ENCODE peak calls at places on chromosomes 1 and 21, in nine cellular contexts. Y is WTC11, L is keratinocyte, T is HFF-Myc, Z is neural progenitor cell, R is OCI-LY7, S is PC-3, C is upper lobe of right lung, I is neural crest cell. K is an unnamed sample.

GRCh38 chr1:235679644-235680043 is 30.1 kb upstream of the GNG4 start:
- DNase-seq in Y (no peak), L (no peak), T (no peak), Z (no peak), R (no peak), S (no peak), C (no peak), I (no peak), K (no peak)

GRCh38 chr1:184283999-184284398 is 102.8 kb upstream of the C1orf21 start:
- DNase-seq in Y (no peak), L (no peak), T (no peak), Z (no peak), R (no peak), S (no peak), C (no peak), I (no peak), K (peak)

GRCh38 chr1:181094813-181095212 is 6.3 kb downstream of the IER5 start:
- DNase-seq in Y (no peak), L (no peak), T (no peak), Z (peak), R (no peak), S (no peak), C (no peak), I (no peak), K (peak)

GRCh38 chr1:33349778-33350610 is 29.1 kb upstream of the A3GALT2 start:
- DNase-seq in Y (peak), L (no peak), T (no peak), Z (peak), R (peak), S (peak), C (peak), I (peak), K (peak)

GRCh38 chr1:53431725-53432306 is 27.4 kb upstream of the DMRTB1 start:
- DNase-seq in Y (no peak), L (no peak), T (no peak), Z (no peak), R (no peak), S (no peak), C (no peak), I (no peak), K (no peak)

GRCh38 chr1:113760102-113760804 is 967 bp upstream of the PHTF1 start:
- DNase-seq in Y (no peak), L (no peak), T (no peak), Z (peak), R (no peak), S (no peak), C (no peak), I (no peak), K (no peak)

GRCh38 chr1:81802601-81803422 is 2.1 kb downstream of the ADGRL2 start:
- DNase-seq in Y (peak), L (no peak), T (no peak), Z (peak), R (no peak), S (no peak), C (peak), I (peak), K (peak)

GRCh38 chr1:160437432-160438319 is 37.3 kb downstream of the VANGL2 start:
- DNase-seq in Y (no peak), L (no peak), T (no peak), Z (no peak), R (peak), S (no peak), C (no peak), I (no peak), K (peak)

GRCh38 chr1:9128161-9128519 is 762 bp downstream of the GPR157 start:
- DNase-seq in Y (no peak), L (no peak), T (no peak), Z (no peak), R (no peak), S (peak), C (peak), I (no peak), K (no peak)

GRCh38 chr1:230459463-230459862 is 33.3 kb upstream of the PGBD5 start:
- DNase-seq in Y (no peak), L (no peak), T (no peak), Z (no peak), R (no peak), S (peak), C (no peak), I (no peak), K (peak)

GRCh38 chr1:237124856-237125462 is 83.0 kb downstream of the RYR2 start:
- DNase-seq in Y (no peak), L (no peak), T (no peak), Z (peak), R (peak), S (peak), C (no peak), I (no peak), K (peak)

GRCh38 chr1:18480315-18481189 is at the start of gene KLHDC7A:
- DNase-seq in Y (peak), L (no peak), T (no peak), Z (peak), R (peak), S (peak), C (peak), I (no peak), K (no peak)

GRCh38 chr1:202551683-202552082 is 158.6 kb downstream of the SYT2 start:
- DNase-seq in Y (no peak), L (no peak), T (no peak), Z (no peak), R (no peak), S (peak), C (no peak), I (no peak), K (no peak)

GRCh38 chr1:223088713-223089240 is 54.3 kb downstream of the TLR5 start:
- DNase-seq in Y (no peak), L (no peak), T (no peak), Z (no peak), R (no peak), S (no peak), C (no peak), I (no peak), K (no peak)

GRCh38 chr1:239186487-239186886 is 199.9 kb upstream of the CHRM3 start:
- DNase-seq in Y (no peak), L (no peak), T (no peak), Z (no peak), R (no peak), S (no peak), C (no peak), I (no peak), K (no peak)

GRCh38 chr1:155977607-155978324 is 581 bp downstream of the ARHGEF2 start:
- DNase-seq in Y (peak), L (no peak), T (no peak), Z (peak), R (no peak), S (peak), C (peak), I (no peak), K (no peak)

GRCh38 chr1:155979525-155980343 is 1.4 kb upstream of the ARHGEF2 start:
- DNase-seq in Y (no peak), L (no peak), T (no peak), Z (no peak), R (peak), S (no peak), C (no peak), I (no peak), K (no peak)

GRCh38 chr1:155978973-155979429 is 654 bp upstream of the ARHGEF2 start:
- DNase-seq in Y (no peak), L (no peak), T (no peak), Z (no peak), R (no peak), S (no peak), C (no peak), I (no peak), K (peak)

GRCh38 chr1:155976913-155977606 is 1.3 kb downstream of the ARHGEF2 start:
- DNase-seq in Y (no peak), L (no peak), T (no peak), Z (no peak), R (no peak), S (peak), C (no peak), I (no peak), K (no peak)

DNA sequence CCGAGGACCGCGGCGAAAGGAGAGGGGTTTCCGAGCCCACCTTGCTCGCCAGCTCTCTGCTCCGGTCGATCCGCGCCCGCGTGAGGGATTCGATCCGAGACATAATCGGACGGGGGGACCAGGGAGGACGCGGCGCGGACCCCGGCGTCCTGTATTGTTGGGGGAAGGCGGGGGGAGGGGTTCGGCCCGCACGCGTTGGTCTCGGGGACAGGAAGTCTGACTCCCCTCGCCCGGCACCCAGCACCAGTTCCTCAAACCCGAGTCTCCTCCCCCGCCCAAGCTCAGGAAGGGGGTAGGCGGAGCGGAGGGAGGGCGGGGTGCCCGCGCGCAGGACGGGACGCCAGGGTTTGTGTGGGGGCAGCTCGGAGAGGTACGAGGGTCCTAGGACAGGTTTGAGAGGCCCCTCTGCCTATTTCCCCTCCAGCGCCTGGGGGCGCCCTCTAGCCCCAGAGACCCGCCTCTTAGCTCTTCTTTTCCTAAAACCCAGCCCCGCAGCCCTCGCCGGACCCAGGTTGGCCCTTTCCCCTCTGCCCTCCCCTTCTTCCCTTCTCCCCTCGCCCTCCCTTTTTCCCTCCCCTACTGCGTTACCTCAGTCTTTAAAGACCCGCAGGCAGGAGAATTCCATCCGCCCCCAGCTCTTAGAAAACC is at the start of gene ARHGEF2:
- DNase-seq in Y (peak), L (peak), T (no peak), Z (peak), R (peak), S (peak), C (peak), I (peak), K (peak)
- TF ChIP-seq CTCF in Y (no peak), L (no peak), T (peak), Z (peak), R (peak), S (no peak), C (peak), I (peak), K (peak)

GRCh38 chr1:186323865-186324264 is 51.2 kb downstream of the TPR start:
- DNase-seq in Y (no peak), L (no peak), T (no peak), Z (no peak), R (no peak), S (no peak), C (no peak), I (no peak), K (no peak)

GRCh38 chr1:186330758-186331157 is 44.3 kb downstream of the TPR start:
- DNase-seq in Y (no peak), L (no peak), T (no peak), Z (peak), R (no peak), S (peak), C (no peak), I (no peak), K (no peak)

GRCh38 chr1:186327331-186327730 is 47.7 kb downstream of the TPR start:
- DNase-seq in Y (no peak), L (no peak), T (no peak), Z (no peak), R (no peak), S (no peak), C (no peak), I (no peak), K (no peak)

GRCh38 chr1:186326009-186326408 is 49.0 kb downstream of the TPR start:
- DNase-seq in Y (no peak), L (no peak), T (no peak), Z (no peak), R (no peak), S (no peak), C (no peak), I (no peak), K (no peak)

DNA sequence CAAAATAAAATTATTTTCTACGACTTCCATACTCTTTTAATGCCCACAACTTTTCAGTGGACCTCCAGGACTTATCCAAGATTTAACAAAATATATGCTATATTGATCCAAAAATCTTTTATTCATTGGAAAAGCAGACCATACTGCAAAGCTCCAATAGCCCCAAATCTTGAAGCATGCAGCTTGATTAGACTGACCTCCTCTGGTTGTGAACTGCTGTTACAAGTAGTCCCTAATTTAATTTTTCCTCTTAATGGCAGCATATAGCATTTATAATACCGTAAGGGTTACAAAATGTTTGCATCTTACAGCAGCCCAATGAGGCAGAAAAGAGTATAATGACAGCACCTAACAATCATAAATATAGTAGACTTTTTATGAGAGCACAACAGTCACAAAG is 49.8 kb downstream of the TPR start:
- DNase-seq in Y (no peak), L (no peak), T (peak), Z (peak), R (peak), S (peak), C (no peak), I (no peak), K (peak)
- TF ChIP-seq CTCF in Y (no peak), L (no peak), T (peak), Z (peak), R (peak), S (peak), C (no peak), I (peak), K (peak)

GRCh38 chr1:231581859-231582258 is 44.7 kb upstream of the DISC1 start:
- DNase-seq in Y (no peak), L (no peak), T (no peak), Z (no peak), R (no peak), S (no peak), C (no peak), I (no peak), K (no peak)

GRCh38 chr1:231580874-231581273 is 45.7 kb upstream of the DISC1 start:
- DNase-seq in Y (no peak), L (no peak), T (no peak), Z (no peak), R (no peak), S (no peak), C (no peak), I (no peak), K (no peak)

GRCh38 chr1:231583376-231583775 is 43.2 kb upstream of the DISC1 start:
- DNase-seq in Y (no peak), L (no peak), T (no peak), Z (no peak), R (no peak), S (no peak), C (no peak), I (no peak), K (no peak)

GRCh38 chr1:231584117-231584516 is 42.5 kb upstream of the DISC1 start:
- DNase-seq in Y (no peak), L (no peak), T (no peak), Z (no peak), R (peak), S (peak), C (no peak), I (no peak), K (peak)
- TF ChIP-seq CTCF in Y (no peak), L (peak), T (peak), Z (no peak), R (peak), S (peak), C (no peak), I (no peak), K (peak)

DNA sequence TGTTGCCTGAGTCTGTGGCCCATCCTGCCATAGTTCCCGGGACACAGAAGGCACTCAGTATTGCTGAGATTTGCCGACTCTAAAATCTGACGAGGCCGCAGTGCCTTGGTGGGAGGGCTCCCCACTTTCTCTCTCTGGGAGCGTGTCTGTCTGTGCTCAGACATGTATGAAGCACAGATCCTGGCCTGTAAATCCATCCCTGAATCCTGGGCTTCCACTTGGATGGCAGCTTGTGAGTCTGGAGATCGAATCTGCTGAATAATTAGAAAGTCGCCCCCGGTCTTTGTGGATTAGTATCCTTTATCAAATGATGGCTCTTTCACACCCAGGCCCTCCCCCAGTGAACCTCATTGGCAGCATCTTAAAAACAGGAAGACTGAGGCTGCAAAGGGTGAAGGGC is 10.4 kb downstream of the UBASH3A start:
- DNase-seq in Y (no peak), L (no peak), T (no peak), Z (no peak), R (no peak), S (no peak), C (peak), I (no peak), K (no peak)
- TF ChIP-seq CTCF in Y (no peak), L (no peak), T (no peak), Z (no peak), R (no peak), S (no peak), C (no peak), I (no peak), K (no peak)